ENCODE peak calls at places on chromosome 2, in nine cellular contexts. Z is colonic mucosa; U is fibroblast of lung; Q is transverse colon; M is H9; N is HCT116; B is CD4-positive, CD25-positive, alpha-beta regulatory T cell; R is heart left ventricle; D is heart right ventricle. L is an unnamed sample. For H3K9me3, the result is how much of the 10 kb centered on the place peaks cover.

GRCh38 chr2:223050900-223051299 is 1.1 kb upstream of the KCNE4 start:
- DNase-seq in Z (no peak), U (peak), Q (no peak), M (no peak), N (no peak), B (no peak), R (peak), D (peak), L (no peak)

GRCh38 chr2:118386636-118387302 is 298.5 kb downstream of the INSIG2 start:
- DNase-seq in Z (no peak), U (peak), Q (no peak), M (no peak), N (peak), B (no peak), R (no peak), D (no peak), L (peak)

GRCh38 chr2:74507926-74508520 is 528 bp upstream of the PCGF1 start:
- DNase-seq in Z (peak), U (no peak), Q (peak), M (peak), N (no peak), B (no peak), R (peak), D (no peak), L (no peak)

GRCh38 chr2:55051026-55051866 is 995 bp upstream of the RTN4 start:
- DNase-seq in Z (peak), U (peak), Q (peak), M (peak), N (peak), B (peak), R (peak), D (peak), L (peak)

GRCh38 chr2:236744316-236745105 is 174.9 kb downstream of the ACKR3 start:
- DNase-seq in Z (no peak), U (peak), Q (no peak), M (no peak), N (no peak), B (no peak), R (no peak), D (no peak), L (peak)

GRCh38 chr2:57796527-57796926 is 250.1 kb upstream of the VRK2 start:
- DNase-seq in Z (no peak), U (no peak), Q (no peak), M (no peak), N (no peak), B (no peak), R (no peak), D (no peak), L (no peak)

GRCh38 chr2:37997629-37998028 is 72.5 kb downstream of the RMDN2 start:
- DNase-seq in Z (no peak), U (peak), Q (no peak), M (no peak), N (no peak), B (no peak), R (no peak), D (no peak), L (no peak)

GRCh38 chr2:171968509-171968908 is 31.2 kb upstream of the METAP1D start:
- DNase-seq in Z (no peak), U (no peak), Q (no peak), M (no peak), N (no peak), B (no peak), R (no peak), D (no peak), L (no peak)

GRCh38 chr2:104890092-104890393 is 36.1 kb downstream of the POU3F3 start:
- DNase-seq in Z (peak), U (no peak), Q (peak), M (no peak), N (no peak), B (no peak), R (no peak), D (no peak), L (no peak)

GRCh38 chr2:95149397-95149984 is 10.2 kb downstream of the ZNF514 start:
- DNase-seq in Z (no peak), U (peak), Q (no peak), M (no peak), N (no peak), B (no peak), R (no peak), D (no peak), L (no peak)
- H3K9me3 ChIP-seq in Z (under half), U (under half), Q (half or more), M (half or more), N (under half), B (half or more), R (under half), D (half or more), L (half or more)

GRCh38 chr2:140658766-140659165 is 1472.0 kb downstream of the LRP1B start:
- DNase-seq in Z (no peak), U (no peak), Q (no peak), M (no peak), N (no peak), B (no peak), R (no peak), D (no peak), L (no peak)

GRCh38 chr2:140654565-140654964 is 1476.3 kb downstream of the LRP1B start:
- DNase-seq in Z (no peak), U (peak), Q (no peak), M (no peak), N (no peak), B (no peak), R (no peak), D (no peak), L (no peak)

GRCh38 chr2:140657657-140658056 is 1473.2 kb downstream of the LRP1B start:
- DNase-seq in Z (no peak), U (peak), Q (no peak), M (no peak), N (no peak), B (no peak), R (no peak), D (no peak), L (no peak)

GRCh38 chr2:140659293-140659692 is 1471.5 kb downstream of the LRP1B start:
- DNase-seq in Z (no peak), U (no peak), Q (no peak), M (no peak), N (no peak), B (no peak), R (no peak), D (no peak), L (no peak)
- H3K9me3 ChIP-seq in Z (under half), U (under half), Q (under half), M (under half), N (under half), B (under half), R (under half), D (under half), L (under half)

DNA sequence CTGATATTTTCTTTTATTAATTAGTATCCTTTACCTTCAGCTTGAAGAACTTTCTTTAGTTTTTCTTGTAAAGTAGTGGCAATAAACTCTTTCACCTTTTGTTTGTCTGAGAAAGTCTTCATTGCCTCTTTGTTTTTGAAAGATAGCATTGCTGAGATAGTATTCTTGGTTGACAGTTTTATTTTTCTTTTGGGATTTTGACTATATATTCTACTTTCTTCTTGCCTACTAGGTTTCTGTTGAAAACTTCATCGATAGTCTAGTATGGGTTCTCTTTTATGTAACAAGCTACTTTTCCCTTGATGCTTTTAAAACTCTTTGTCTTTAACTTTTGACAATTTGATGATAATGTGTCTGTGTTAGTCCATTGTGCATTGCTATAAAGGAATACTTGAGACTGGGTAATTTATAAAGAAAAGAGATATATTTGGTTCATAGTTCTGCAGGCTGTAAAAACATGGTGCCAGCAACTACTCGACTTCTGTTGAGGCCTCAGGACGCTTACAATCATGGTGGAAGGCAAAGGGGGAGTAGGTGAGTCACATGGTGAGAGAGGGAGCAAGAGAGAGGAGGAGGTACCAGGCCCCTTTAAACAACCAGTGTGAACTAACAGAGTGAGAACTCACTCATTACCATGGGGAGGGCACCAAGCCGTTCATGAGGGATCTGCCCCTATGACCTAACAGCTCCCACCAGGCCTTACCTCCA is 12.0 kb downstream of the CCDC150 start:
- DNase-seq in Z (no peak), U (no peak), Q (no peak), M (no peak), N (no peak), B (no peak), R (no peak), D (no peak), L (no peak)
- H3K9me3 ChIP-seq in Z (under half), U (under half), Q (under half), M (under half), N (under half), B (under half), R (under half), D (under half), L (under half)

DNA sequence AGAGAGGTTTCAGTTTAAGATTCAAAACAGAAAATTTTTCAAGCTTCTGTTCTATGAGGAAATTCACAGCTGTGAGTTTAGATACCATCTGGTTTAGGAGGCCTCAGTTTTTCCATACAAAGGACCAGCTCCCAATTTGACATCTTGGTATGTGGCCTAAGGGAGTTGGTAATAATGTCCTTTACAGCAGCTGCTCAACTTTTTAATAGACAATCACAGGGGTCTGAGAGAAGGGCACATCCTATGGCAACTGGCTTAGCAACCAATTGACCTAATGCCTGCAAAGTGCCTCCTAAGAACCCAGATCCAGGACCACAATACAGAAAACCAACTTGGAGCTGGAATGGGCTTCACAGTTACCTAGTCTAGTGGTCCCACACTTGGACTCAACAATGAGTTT is 39.8 kb downstream of the MDH1 start:
- DNase-seq in Z (no peak), U (no peak), Q (no peak), M (no peak), N (no peak), B (no peak), R (no peak), D (no peak), L (no peak)
- H3K9me3 ChIP-seq in Z (under half), U (under half), Q (under half), M (under half), N (under half), B (under half), R (under half), D (under half), L (under half)

DNA sequence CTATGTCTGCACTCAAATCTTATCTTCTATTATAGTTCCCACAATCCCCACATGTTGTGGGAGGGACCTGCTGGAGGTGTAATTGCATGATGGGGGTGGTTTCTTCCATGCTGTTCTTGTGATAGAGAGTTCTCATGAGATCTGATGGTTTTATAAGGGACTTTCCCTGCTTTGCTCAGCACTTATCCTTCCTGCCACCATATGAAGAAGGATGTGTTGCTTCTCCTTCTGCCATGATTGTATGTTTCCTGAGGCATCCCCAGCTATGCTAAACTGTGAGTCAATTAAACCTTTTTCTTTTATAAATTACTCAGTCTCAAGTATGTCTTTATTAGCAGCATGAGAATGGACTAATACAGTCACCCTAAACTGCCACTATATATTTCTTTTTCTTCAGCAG is 79.1 kb downstream of the SH3YL1 start:
- DNase-seq in Z (no peak), U (no peak), Q (no peak), M (no peak), N (no peak), B (no peak), R (no peak), D (no peak), L (no peak)
- H3K9me3 ChIP-seq in Z (under half), U (under half), Q (under half), M (under half), N (under half), B (under half), R (under half), D (under half), L (under half)

DNA sequence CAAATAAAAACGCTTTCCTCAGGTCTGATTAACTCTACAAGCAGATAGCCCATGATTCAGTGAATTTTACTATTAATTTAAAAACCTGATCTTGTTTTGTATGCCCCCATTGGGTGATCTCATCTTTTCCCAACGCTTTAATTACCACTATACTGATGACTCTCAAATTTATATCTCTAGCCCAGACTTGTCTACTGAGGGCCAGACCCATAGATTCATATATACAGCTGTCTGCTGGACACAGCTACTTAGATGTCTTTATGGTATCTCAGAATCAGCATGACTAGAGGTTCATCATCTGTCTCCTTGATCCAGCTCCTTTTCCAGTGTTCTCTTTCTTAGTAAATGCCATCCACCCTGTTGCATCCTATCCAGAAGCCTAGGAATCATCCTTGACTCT is 33.8 kb downstream of the TAF1B start:
- DNase-seq in Z (no peak), U (no peak), Q (no peak), M (no peak), N (no peak), B (no peak), R (no peak), D (no peak), L (no peak)
- H3K9me3 ChIP-seq in Z (under half), U (under half), Q (under half), M (under half), N (under half), B (under half), R (under half), D (under half), L (under half)

GRCh38 chr2:176081451-176081992 is 2.2 kb downstream of the EVX2 start:
- DNase-seq in Z (no peak), U (peak), Q (no peak), M (no peak), N (no peak), B (no peak), R (no peak), D (no peak), L (no peak)
- H3K9me3 ChIP-seq in Z (under half), U (under half), Q (under half), M (under half), N (under half), B (under half), R (under half), D (under half), L (under half)